ENCODE peak calls at places on chromosomes 13 and 19, in four cellular contexts. D, S, L and N are unnamed samples.

GRCh38 chr19:7748756-7749155 is 1.4 kb upstream of the CD209 start:
- DNase-seq in D (no peak), S (no peak), L (peak), N (peak)

GRCh38 chr19:41443813-41444455 is 978 bp downstream of the ERICH4 start:
- DNase-seq in D (no peak), S (no peak), L (no peak), N (no peak)

GRCh38 chr13:41008349-41008980 is 10.7 kb downstream of the ELF1 start:
- DNase-seq in D (peak), S (no peak), L (no peak), N (no peak)

GRCh38 chr19:49792829-49793560 is 20.1 kb downstream of the FUZ start:
- DNase-seq in D (no peak), S (no peak), L (no peak), N (no peak)

GRCh38 chr13:19818223-19818842 is 35.6 kb upstream of the PSPC1 start:
- DNase-seq in D (no peak), S (no peak), L (peak), N (no peak)

GRCh38 chr19:50328257-50329145 is 676 bp downstream of the KCNC3 start:
- DNase-seq in D (no peak), S (no peak), L (peak), N (no peak)

GRCh38 chr13:102325321-102325720 is 76.5 kb downstream of the FGF14 start:
- DNase-seq in D (no peak), S (no peak), L (no peak), N (no peak)

GRCh38 chr19:46913852-46914430 is 53.1 kb downstream of the ARHGAP35 start:
- DNase-seq in D (no peak), S (no peak), L (no peak), N (no peak)

GRCh38 chr19:50798116-50798942 is 8.1 kb downstream of the ACP4 start:
- DNase-seq in D (no peak), S (no peak), L (peak), N (no peak)

GRCh38 chr19:995051-995827 is 5.0 kb upstream of the GRIN3B start:
- DNase-seq in D (no peak), S (no peak), L (no peak), N (no peak)

GRCh38 chr19:48750771-48751504 is 1.5 kb downstream of the FUT1 start:
- DNase-seq in D (no peak), S (no peak), L (no peak), N (no peak)

GRCh38 chr13:95050800-95051620 is 250.2 kb downstream of the ABCC4 start:
- DNase-seq in D (no peak), S (no peak), L (no peak), N (no peak)

GRCh38 chr19:57438925-57439324 is 3.8 kb downstream of the ZNF749 start:
- DNase-seq in D (no peak), S (no peak), L (peak), N (no peak)

GRCh38 chr19:7199613-7200533 is 94.3 kb downstream of the INSR start:
- DNase-seq in D (no peak), S (no peak), L (peak), N (no peak)

GRCh38 chr13:29771247-29771646 is 79.2 kb downstream of the UBL3 start:
- DNase-seq in D (no peak), S (no peak), L (peak), N (peak)

GRCh38 chr19:5392476-5392875 is 51.9 kb upstream of the PTPRS start:
- DNase-seq in D (no peak), S (no peak), L (no peak), N (no peak)

GRCh38 chr13:83940742-83941141 is 58.5 kb upstream of the SLITRK1 start:
- DNase-seq in D (peak), S (no peak), L (no peak), N (no peak)

GRCh38 chr19:8174706-8175105 is 25.3 kb upstream of the FBN3 start:
- DNase-seq in D (no peak), S (peak), L (no peak), N (no peak)

GRCh38 chr13:50617134-50617721 is 226.3 kb downstream of the DLEU7 start:
- DNase-seq in D (peak), S (peak), L (no peak), N (no peak)

GRCh38 chr19:45630463-45630862 is 8.7 kb downstream of the EML2 start:
- DNase-seq in D (peak), S (peak), L (peak), N (no peak)

GRCh38 chr19:13154241-13154778 is 4.1 kb downstream of the IER2 start:
- DNase-seq in D (peak), S (no peak), L (peak), N (no peak)

GRCh38 chr13:106566682-106567420 is 1.1 kb downstream of the ARGLU1 start:
- DNase-seq in D (no peak), S (no peak), L (peak), N (no peak)

GRCh38 chr19:36377541-36378178 is 1.3 kb downstream of the ZFP14 start:
- DNase-seq in D (no peak), S (no peak), L (no peak), N (no peak)

GRCh38 chr19:19597809-19598306 is 20.6 kb downstream of the PBX4 start:
- DNase-seq in D (no peak), S (no peak), L (no peak), N (no peak)

GRCh38 chr13:63305641-63306133 is 1890.0 kb upstream of the PCDH20 start:
- DNase-seq in D (no peak), S (no peak), L (no peak), N (no peak)

GRCh38 chr19:13974073-13974472 is 21.8 kb downstream of the DCAF15 start:
- DNase-seq in D (no peak), S (peak), L (peak), N (peak)

GRCh38 chr19:18220632-18221275 is 5.5 kb downstream of the PDE4C start:
- DNase-seq in D (no peak), S (no peak), L (peak), N (no peak)

GRCh38 chr19:10338940-10339339 is 484 bp downstream of the ICAM3 start:
- DNase-seq in D (no peak), S (no peak), L (no peak), N (no peak)

GRCh38 chr13:63139277-63139676 is 1723.6 kb upstream of the PCDH20 start:
- DNase-seq in D (no peak), S (no peak), L (no peak), N (no peak)

GRCh38 chr19:45952691-45953505 is 20.8 kb downstream of the NOVA2 start:
- DNase-seq in D (peak), S (no peak), L (peak), N (peak)

GRCh38 chr13:76641056-76641455 is 245.1 kb downstream of the KCTD12 start:
- DNase-seq in D (no peak), S (no peak), L (no peak), N (no peak)

GRCh38 chr13:100357764-100358163 is 230.8 kb downstream of the GGACT start:
- DNase-seq in D (no peak), S (no peak), L (no peak), N (no peak)

GRCh38 chr13:100361504-100361903 is 227.1 kb downstream of the GGACT start:
- DNase-seq in D (peak), S (no peak), L (no peak), N (no peak)

GRCh38 chr13:100362371-100362770 is 226.2 kb downstream of the GGACT start:
- DNase-seq in D (no peak), S (no peak), L (no peak), N (no peak)

GRCh38 chr13:100356889-100357288 is 231.7 kb downstream of the GGACT start:
- DNase-seq in D (no peak), S (no peak), L (no peak), N (no peak)
- H3K4me3 ChIP-seq in D (no peak), S (no peak), L (no peak), N (no peak)

DNA sequence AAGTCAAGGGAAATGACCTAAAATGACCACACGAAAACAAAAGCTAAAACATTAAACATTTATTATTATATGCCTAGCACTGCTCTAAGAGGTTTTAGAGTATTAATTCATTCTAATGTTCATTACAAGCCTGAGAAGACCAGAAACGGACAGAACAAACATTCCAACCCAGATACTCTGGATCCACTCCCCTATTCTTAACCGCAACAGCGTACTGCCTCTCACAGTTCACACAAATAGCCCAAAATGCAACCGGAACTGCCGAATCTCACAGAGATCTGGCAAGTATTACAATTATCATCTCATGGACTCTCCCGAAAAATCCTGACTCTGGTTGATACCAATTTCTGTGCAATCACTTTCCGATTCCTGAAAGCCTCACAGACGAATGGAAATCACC is 1.4 kb downstream of the ZNF780B start:
- DNase-seq in D (no peak), S (no peak), L (no peak), N (no peak)
- H3K4me3 ChIP-seq in D (no peak), S (peak), L (no peak), N (no peak)

GRCh38 chr19:16043156-16043757 is 33.0 kb upstream of the TPM4 start:
- DNase-seq in D (no peak), S (no peak), L (no peak), N (no peak)

GRCh38 chr19:16039545-16039944 is 36.8 kb upstream of the TPM4 start:
- DNase-seq in D (no peak), S (no peak), L (no peak), N (no peak)

GRCh38 chr19:16042533-16043085 is 33.7 kb upstream of the TPM4 start:
- DNase-seq in D (no peak), S (no peak), L (no peak), N (no peak)

GRCh38 chr19:16040642-16041041 is 35.7 kb upstream of the TPM4 start:
- DNase-seq in D (peak), S (no peak), L (no peak), N (no peak)

DNA sequence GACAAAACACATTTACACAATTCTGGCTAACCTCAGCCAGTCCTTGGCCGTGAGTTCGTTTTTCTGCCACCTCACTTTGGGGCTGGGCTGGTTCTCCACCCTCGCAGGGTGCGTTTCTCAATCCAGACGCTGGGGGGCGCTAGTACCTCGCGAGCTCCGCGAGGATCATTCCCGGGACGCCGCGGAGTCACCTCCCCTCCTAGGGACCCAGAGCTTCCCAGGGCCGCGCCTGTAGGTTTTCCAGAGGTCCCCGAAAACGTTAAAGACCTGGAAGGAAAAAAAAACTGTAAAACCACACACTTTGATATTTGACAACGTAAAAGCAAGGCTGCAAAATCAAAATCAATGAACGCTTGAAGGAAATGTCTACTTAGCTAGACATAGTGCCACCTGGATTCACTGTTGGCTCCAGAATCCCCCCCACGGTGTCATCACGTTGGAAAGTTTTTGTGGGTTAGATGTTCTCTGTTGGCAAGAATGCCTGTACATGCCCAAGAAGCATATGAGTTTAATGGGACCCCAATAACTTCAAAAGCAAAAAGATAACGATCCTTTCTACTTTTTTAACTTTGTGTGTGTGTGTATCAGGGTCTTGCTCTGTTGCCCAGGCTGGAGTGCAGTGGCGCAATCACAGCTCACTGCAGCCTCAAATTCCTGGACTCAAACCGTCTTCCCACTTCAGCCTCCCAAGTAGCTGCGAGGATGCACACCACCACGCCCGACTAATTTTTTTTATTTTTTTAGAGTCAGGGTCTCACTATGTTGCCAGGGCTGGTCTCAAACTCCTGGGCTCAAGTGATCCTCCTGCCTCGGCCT is 34.5 kb upstream of the TPM4 start:
- DNase-seq in D (no peak), S (no peak), L (peak), N (peak)
- H3K4me3 ChIP-seq in D (peak), S (no peak), L (no peak), N (peak)

DNA sequence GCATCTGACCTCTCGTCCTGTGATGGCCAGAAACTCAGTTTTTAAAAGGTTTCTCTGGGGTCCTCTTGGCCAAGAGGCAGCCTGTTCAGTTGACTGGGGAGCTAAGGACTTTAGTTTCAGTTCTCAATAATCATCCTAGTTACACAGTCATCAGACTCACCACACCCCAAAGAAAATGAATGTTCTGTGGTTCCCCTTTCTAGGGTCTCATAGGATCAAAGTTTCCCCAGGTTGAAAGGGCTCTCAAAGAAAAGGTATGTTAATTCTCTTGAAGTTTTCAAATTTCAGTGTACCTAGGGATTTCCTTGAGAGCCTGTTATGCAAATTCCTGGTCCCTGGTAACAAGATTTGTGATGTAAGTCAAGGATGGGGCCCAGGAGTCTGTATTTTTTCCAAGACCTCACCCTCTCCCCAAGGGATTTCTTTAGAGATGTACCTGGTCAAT is 94.9 kb downstream of the FAM216B start:
- DNase-seq in D (no peak), S (no peak), L (peak), N (no peak)
- H3K4me3 ChIP-seq in D (no peak), S (no peak), L (no peak), N (no peak)

DNA sequence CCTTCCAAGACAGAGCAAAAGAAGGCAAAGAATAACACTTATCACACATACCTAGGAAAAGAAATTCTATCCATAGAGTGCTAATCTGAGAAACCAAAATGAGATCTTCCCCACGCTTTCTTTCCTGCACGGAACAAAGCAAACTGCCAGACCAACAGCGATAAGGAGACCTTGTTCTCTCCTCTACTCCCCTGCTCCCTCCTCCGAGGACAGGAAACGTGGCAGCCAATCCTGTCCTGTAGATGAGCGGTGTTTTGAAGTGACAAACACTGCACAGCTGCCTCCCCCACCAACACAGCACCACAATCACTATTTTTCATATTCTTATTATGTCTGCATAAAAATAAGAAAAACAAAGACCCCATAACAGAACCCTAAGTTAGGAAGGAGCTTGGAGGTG is 113.9 kb upstream of the IRS2 start:
- DNase-seq in D (no peak), S (no peak), L (peak), N (no peak)
- H3K4me3 ChIP-seq in D (no peak), S (no peak), L (no peak), N (no peak)

GRCh38 chr19:31301306-31301980 is 47.8 kb downstream of the TSHZ3 start:
- DNase-seq in D (no peak), S (no peak), L (no peak), N (no peak)

GRCh38 chr19:31304877-31305312 is 44.3 kb downstream of the TSHZ3 start:
- DNase-seq in D (peak), S (no peak), L (no peak), N (no peak)

GRCh38 chr19:31306006-31306753 is 43.1 kb downstream of the TSHZ3 start:
- DNase-seq in D (no peak), S (no peak), L (no peak), N (no peak)

GRCh38 chr19:31300406-31300805 is 48.8 kb downstream of the TSHZ3 start:
- DNase-seq in D (no peak), S (no peak), L (no peak), N (no peak)

GRCh38 chr19:31303262-31303815 is 45.9 kb downstream of the TSHZ3 start:
- DNase-seq in D (no peak), S (no peak), L (no peak), N (no peak)
- H3K4me3 ChIP-seq in D (no peak), S (no peak), L (no peak), N (no peak)